ENCODE peak calls at places on chromosomes 5 and 9, in eight cellular contexts. One of them, this sample, is unnamed.

GRCh38 chr9:122128432-122129343 is 30.9 kb downstream of the NDUFA8 start:
- DNase-seq in heart right ventricle: peak; percentile 69
- DNase-seq in CD8-positive, alpha-beta T cell: peak; percentile 64
- DNase-seq in mesendoderm: no peak
- DNase-seq in Peyer's patch: peak; percentile 45
- DNase-seq in neuronal stem cell: no peak
- DNase-seq in CD8-positive, alpha-beta memory T cell: peak; percentile 66
- DNase-seq in PC-9: no peak
- DNase-seq in this sample: no peak

GRCh38 chr5:39947657-39948056 is 522.9 kb upstream of the DAB2 start:
- DNase-seq in heart right ventricle: no peak
- DNase-seq in CD8-positive, alpha-beta T cell: no peak
- DNase-seq in mesendoderm: no peak
- DNase-seq in Peyer's patch: no peak
- DNase-seq in neuronal stem cell: no peak
- DNase-seq in CD8-positive, alpha-beta memory T cell: no peak
- DNase-seq in PC-9: no peak
- DNase-seq in this sample: no peak

GRCh38 chr5:55149396-55149795 is 10.6 kb upstream of the GPX8 start:
- DNase-seq in heart right ventricle: no peak
- DNase-seq in CD8-positive, alpha-beta T cell: no peak
- DNase-seq in mesendoderm: no peak
- DNase-seq in Peyer's patch: no peak
- DNase-seq in neuronal stem cell: no peak
- DNase-seq in CD8-positive, alpha-beta memory T cell: no peak
- DNase-seq in PC-9: no peak
- DNase-seq in this sample: no peak

GRCh38 chr5:135310328-135310989 is 88.6 kb downstream of the MACROH2A1 start:
- DNase-seq in heart right ventricle: no peak
- DNase-seq in CD8-positive, alpha-beta T cell: no peak
- DNase-seq in mesendoderm: no peak
- DNase-seq in Peyer's patch: no peak
- DNase-seq in neuronal stem cell: no peak
- DNase-seq in CD8-positive, alpha-beta memory T cell: no peak
- DNase-seq in PC-9: peak; percentile 39
- DNase-seq in this sample: no peak

GRCh38 chr5:125228358-125228757 is 481.9 kb upstream of the ZNF608 start:
- DNase-seq in heart right ventricle: no peak
- DNase-seq in CD8-positive, alpha-beta T cell: no peak
- DNase-seq in mesendoderm: no peak
- DNase-seq in Peyer's patch: no peak
- DNase-seq in neuronal stem cell: no peak
- DNase-seq in CD8-positive, alpha-beta memory T cell: no peak
- DNase-seq in PC-9: no peak
- DNase-seq in this sample: no peak

GRCh38 chr9:75265525-75265972 is 177.2 kb downstream of the OSTF1 start:
- DNase-seq in heart right ventricle: no peak
- DNase-seq in CD8-positive, alpha-beta T cell: no peak
- DNase-seq in mesendoderm: peak; percentile 63
- DNase-seq in Peyer's patch: peak; percentile 78
- DNase-seq in neuronal stem cell: peak; percentile 54
- DNase-seq in CD8-positive, alpha-beta memory T cell: peak; percentile 49
- DNase-seq in PC-9: no peak
- DNase-seq in this sample: peak; percentile 49

GRCh38 chr9:14278291-14278721 is 35.6 kb downstream of the NFIB start:
- DNase-seq in heart right ventricle: no peak
- DNase-seq in CD8-positive, alpha-beta T cell: no peak
- DNase-seq in mesendoderm: no peak
- DNase-seq in Peyer's patch: no peak
- DNase-seq in neuronal stem cell: no peak
- DNase-seq in CD8-positive, alpha-beta memory T cell: no peak
- DNase-seq in PC-9: no peak
- DNase-seq in this sample: no peak

GRCh38 chr5:23506329-23507236 is 826 bp upstream of the PRDM9 start:
- DNase-seq in heart right ventricle: no peak
- DNase-seq in CD8-positive, alpha-beta T cell: no peak
- DNase-seq in mesendoderm: peak; percentile 83
- DNase-seq in Peyer's patch: no peak
- DNase-seq in neuronal stem cell: no peak
- DNase-seq in CD8-positive, alpha-beta memory T cell: no peak
- DNase-seq in PC-9: no peak
- DNase-seq in this sample: no peak

GRCh38 chr5:179307931-179308471 is 37.3 kb downstream of the ADAMTS2 start:
- DNase-seq in heart right ventricle: no peak
- DNase-seq in CD8-positive, alpha-beta T cell: no peak
- DNase-seq in mesendoderm: peak; percentile 5
- DNase-seq in Peyer's patch: no peak
- DNase-seq in neuronal stem cell: no peak
- DNase-seq in CD8-positive, alpha-beta memory T cell: peak; percentile 24
- DNase-seq in PC-9: no peak
- DNase-seq in this sample: no peak

GRCh38 chr9:15147471-15147870 is 159.5 kb downstream of the TTC39B start:
- DNase-seq in heart right ventricle: no peak
- DNase-seq in CD8-positive, alpha-beta T cell: no peak
- DNase-seq in mesendoderm: no peak
- DNase-seq in Peyer's patch: no peak
- DNase-seq in neuronal stem cell: no peak
- DNase-seq in CD8-positive, alpha-beta memory T cell: no peak
- DNase-seq in PC-9: no peak
- DNase-seq in this sample: no peak

DNA sequence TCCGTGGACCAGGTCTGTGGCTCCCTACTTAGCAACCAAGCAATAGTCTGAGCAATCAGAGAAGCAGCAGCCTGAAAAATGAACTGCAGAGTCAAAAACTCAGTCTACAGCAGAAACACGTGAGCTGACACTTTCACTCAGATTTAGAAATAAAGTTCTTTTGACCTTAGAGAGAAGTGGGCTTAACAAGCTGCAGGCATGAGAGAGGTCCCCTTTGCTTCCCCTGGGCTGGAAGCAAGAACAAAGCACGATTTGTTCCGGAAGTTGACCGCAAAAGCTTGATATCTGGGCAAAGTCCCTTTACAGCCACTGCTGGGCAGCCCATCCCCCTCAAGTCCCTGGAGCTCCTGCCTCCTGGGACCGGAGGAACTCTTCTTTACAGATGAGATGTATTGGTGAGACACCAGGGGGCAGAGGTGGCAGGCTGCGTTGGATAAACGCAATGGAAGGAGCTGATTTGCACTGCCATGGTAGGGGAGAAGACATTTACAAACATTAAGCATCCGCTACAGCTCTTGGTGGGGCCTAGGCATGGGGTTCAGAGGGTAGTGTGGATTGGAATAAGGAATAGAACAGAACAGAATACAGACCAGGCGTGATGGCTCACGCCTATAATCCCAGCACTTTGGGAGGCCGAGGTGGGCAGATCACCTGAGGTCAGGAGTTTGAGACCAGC is 5.8 kb upstream of the SOWAHA start:
- DNase-seq in heart right ventricle: no peak
- DNase-seq in CD8-positive, alpha-beta T cell: no peak
- DNase-seq in mesendoderm: peak; percentile 77
- DNase-seq in Peyer's patch: peak; percentile 92
- DNase-seq in neuronal stem cell: no peak
- DNase-seq in CD8-positive, alpha-beta memory T cell: no peak
- DNase-seq in PC-9: no peak
- DNase-seq in this sample: no peak
- H3K4me3 ChIP-seq in heart right ventricle: no peak overlapping the region
- H3K4me3 ChIP-seq in CD8-positive, alpha-beta T cell: no peak overlapping the region
- H3K4me3 ChIP-seq in mesendoderm: no peak overlapping the region
- H3K4me3 ChIP-seq in Peyer's patch: no peak overlapping the region
- H3K4me3 ChIP-seq in neuronal stem cell: no peak overlapping the region
- H3K4me3 ChIP-seq in CD8-positive, alpha-beta memory T cell: no peak overlapping the region
- H3K4me3 ChIP-seq in PC-9: no peak overlapping the region
- H3K4me3 ChIP-seq in this sample: no peak overlapping the region

GRCh38 chr9:110129460-110129859 is 78.5 kb downstream of the C9orf152 start:
- DNase-seq in heart right ventricle: no peak
- DNase-seq in CD8-positive, alpha-beta T cell: no peak
- DNase-seq in mesendoderm: no peak
- DNase-seq in Peyer's patch: no peak
- DNase-seq in neuronal stem cell: no peak
- DNase-seq in CD8-positive, alpha-beta memory T cell: no peak
- DNase-seq in PC-9: no peak
- DNase-seq in this sample: no peak
- H3K4me1 ChIP-seq in heart right ventricle: peaks cover 94% of the 10 kb centered on the region
- H3K4me1 ChIP-seq in CD8-positive, alpha-beta T cell: peaks cover 5% of the 10 kb centered on the region
- H3K4me1 ChIP-seq in mesendoderm: peaks cover 16% of the 10 kb centered on the region
- H3K4me1 ChIP-seq in Peyer's patch: peaks cover 37% of the 10 kb centered on the region
- H3K4me1 ChIP-seq in neuronal stem cell: peaks cover 51% of the 10 kb centered on the region
- H3K4me1 ChIP-seq in CD8-positive, alpha-beta memory T cell: peaks cover 4% of the 10 kb centered on the region
- H3K4me1 ChIP-seq in PC-9: peaks cover 56% of the 10 kb centered on the region
- H3K4me1 ChIP-seq in this sample: peaks cover 40% of the 10 kb centered on the region

GRCh38 chr9:120440791-120441190 is 139.2 kb downstream of the CDK5RAP2 start:
- DNase-seq in heart right ventricle: no peak
- DNase-seq in CD8-positive, alpha-beta T cell: no peak
- DNase-seq in mesendoderm: no peak
- DNase-seq in Peyer's patch: no peak
- DNase-seq in neuronal stem cell: no peak
- DNase-seq in CD8-positive, alpha-beta memory T cell: no peak
- DNase-seq in PC-9: peak; percentile 33
- DNase-seq in this sample: no peak
- H3K27ac ChIP-seq in heart right ventricle: no peak overlapping the region
- H3K27ac ChIP-seq in CD8-positive, alpha-beta T cell: no peak overlapping the region
- H3K27ac ChIP-seq in mesendoderm: no peak overlapping the region
- H3K27ac ChIP-seq in Peyer's patch: no peak overlapping the region
- H3K27ac ChIP-seq in neuronal stem cell: no peak overlapping the region
- H3K27ac ChIP-seq in CD8-positive, alpha-beta memory T cell: no peak overlapping the region
- H3K27ac ChIP-seq in PC-9: no peak overlapping the region
- H3K27ac ChIP-seq in this sample: no peak overlapping the region

GRCh38 chr9:114775981-114776380 is 29.9 kb downstream of the TNFSF15 start:
- DNase-seq in heart right ventricle: no peak
- DNase-seq in CD8-positive, alpha-beta T cell: no peak
- DNase-seq in mesendoderm: peak; percentile 54
- DNase-seq in Peyer's patch: no peak
- DNase-seq in neuronal stem cell: no peak
- DNase-seq in CD8-positive, alpha-beta memory T cell: no peak
- DNase-seq in PC-9: no peak
- DNase-seq in this sample: no peak

GRCh38 chr9:114776683-114777399 is 29.0 kb downstream of the TNFSF15 start:
- DNase-seq in heart right ventricle: no peak
- DNase-seq in CD8-positive, alpha-beta T cell: no peak
- DNase-seq in mesendoderm: no peak
- DNase-seq in Peyer's patch: no peak
- DNase-seq in neuronal stem cell: no peak
- DNase-seq in CD8-positive, alpha-beta memory T cell: no peak
- DNase-seq in PC-9: no peak
- DNase-seq in this sample: no peak

GRCh38 chr9:114775121-114775520 is 30.7 kb downstream of the TNFSF15 start:
- DNase-seq in heart right ventricle: no peak
- DNase-seq in CD8-positive, alpha-beta T cell: no peak
- DNase-seq in mesendoderm: no peak
- DNase-seq in Peyer's patch: no peak
- DNase-seq in neuronal stem cell: no peak
- DNase-seq in CD8-positive, alpha-beta memory T cell: no peak
- DNase-seq in PC-9: no peak
- DNase-seq in this sample: no peak

GRCh38 chr9:114771901-114772300 is 33.9 kb downstream of the TNFSF15 start:
- DNase-seq in heart right ventricle: no peak
- DNase-seq in CD8-positive, alpha-beta T cell: no peak
- DNase-seq in mesendoderm: no peak
- DNase-seq in Peyer's patch: no peak
- DNase-seq in neuronal stem cell: no peak
- DNase-seq in CD8-positive, alpha-beta memory T cell: no peak
- DNase-seq in PC-9: no peak
- DNase-seq in this sample: no peak

DNA sequence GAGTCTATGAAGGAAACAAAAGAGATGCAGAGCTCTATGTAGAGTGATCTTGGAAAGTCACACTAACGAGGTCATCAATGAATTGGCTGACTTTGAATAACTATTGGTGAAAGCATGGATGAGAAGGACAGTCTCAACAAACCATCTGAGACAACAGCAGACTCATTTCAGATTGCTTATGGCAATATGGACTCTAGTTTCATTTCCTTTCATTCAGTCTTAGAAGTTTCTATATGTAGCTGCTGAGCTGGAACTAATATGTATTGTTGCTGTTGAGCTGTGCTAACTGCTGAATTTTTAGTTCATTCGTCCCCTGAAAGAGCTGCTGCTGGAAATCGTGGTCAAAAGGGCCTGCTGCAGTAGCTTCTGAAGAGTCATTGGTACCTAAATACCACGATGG is 31.3 kb downstream of the TNFSF15 start:
- DNase-seq in heart right ventricle: no peak
- DNase-seq in CD8-positive, alpha-beta T cell: no peak
- DNase-seq in mesendoderm: no peak
- DNase-seq in Peyer's patch: no peak
- DNase-seq in neuronal stem cell: no peak
- DNase-seq in CD8-positive, alpha-beta memory T cell: no peak
- DNase-seq in PC-9: no peak
- DNase-seq in this sample: no peak
- H3K4me3 ChIP-seq in heart right ventricle: no peak overlapping the region
- H3K4me3 ChIP-seq in CD8-positive, alpha-beta T cell: no peak overlapping the region
- H3K4me3 ChIP-seq in mesendoderm: no peak overlapping the region
- H3K4me3 ChIP-seq in Peyer's patch: no peak overlapping the region
- H3K4me3 ChIP-seq in neuronal stem cell: no peak overlapping the region
- H3K4me3 ChIP-seq in CD8-positive, alpha-beta memory T cell: no peak overlapping the region
- H3K4me3 ChIP-seq in PC-9: no peak overlapping the region
- H3K4me3 ChIP-seq in this sample: no peak overlapping the region

DNA sequence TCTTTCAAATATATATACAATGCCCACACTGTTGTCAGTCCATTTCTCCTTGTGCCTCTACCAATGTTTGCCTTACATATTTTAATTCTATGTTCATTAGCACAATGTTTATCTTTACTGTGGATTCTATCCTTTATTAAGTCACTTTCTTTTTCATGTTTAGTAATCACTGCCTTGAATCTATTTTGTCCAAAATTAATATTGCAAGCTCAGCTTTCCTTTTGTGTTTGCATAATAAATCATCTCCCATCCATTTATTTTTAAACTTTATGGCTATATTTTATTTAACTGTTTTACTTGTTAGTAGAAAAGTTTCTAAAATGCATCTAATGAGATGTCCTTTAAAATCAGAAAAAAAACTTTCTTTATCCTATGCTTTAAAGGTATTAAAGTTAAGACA is 126.8 kb upstream of the ACOT12 start:
- DNase-seq in heart right ventricle: no peak
- DNase-seq in CD8-positive, alpha-beta T cell: no peak
- DNase-seq in mesendoderm: no peak
- DNase-seq in Peyer's patch: no peak
- DNase-seq in neuronal stem cell: no peak
- DNase-seq in CD8-positive, alpha-beta memory T cell: no peak
- DNase-seq in PC-9: no peak
- DNase-seq in this sample: no peak
- H3K4me1 ChIP-seq in heart right ventricle: peaks cover 12% of the 10 kb centered on the region
- H3K4me1 ChIP-seq in CD8-positive, alpha-beta T cell: no peaks in the 10 kb centered on the region
- H3K4me1 ChIP-seq in mesendoderm: no peaks in the 10 kb centered on the region
- H3K4me1 ChIP-seq in Peyer's patch: no peaks in the 10 kb centered on the region
- H3K4me1 ChIP-seq in neuronal stem cell: peaks cover 4% of the 10 kb centered on the region
- H3K4me1 ChIP-seq in CD8-positive, alpha-beta memory T cell: no peaks in the 10 kb centered on the region
- H3K4me1 ChIP-seq in PC-9: no peaks in the 10 kb centered on the region
- H3K4me1 ChIP-seq in this sample: peaks cover 22% of the 10 kb centered on the region

DNA sequence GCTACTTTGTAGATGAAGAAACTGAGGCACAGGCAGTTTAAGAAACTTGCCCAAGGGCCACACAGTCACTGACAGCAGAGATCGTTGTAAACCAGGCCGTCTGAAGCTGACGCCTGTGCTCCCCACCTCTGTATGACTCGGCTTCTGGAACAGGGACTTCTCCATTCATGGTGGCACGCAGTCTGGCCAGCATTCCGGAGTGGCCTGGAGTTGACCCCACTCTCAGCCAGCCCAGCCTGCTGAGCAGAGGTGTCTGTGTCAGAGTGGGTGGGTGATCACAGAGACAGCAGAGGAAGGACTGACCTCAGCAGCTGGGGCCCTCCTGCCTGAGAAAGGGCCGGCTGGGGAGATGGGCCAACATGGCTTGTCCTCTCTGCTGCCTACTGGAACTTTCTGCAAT is 12.6 kb downstream of the LRSAM1 start:
- DNase-seq in heart right ventricle: peak; percentile 55
- DNase-seq in CD8-positive, alpha-beta T cell: no peak
- DNase-seq in mesendoderm: no peak
- DNase-seq in Peyer's patch: no peak
- DNase-seq in neuronal stem cell: no peak
- DNase-seq in CD8-positive, alpha-beta memory T cell: no peak
- DNase-seq in PC-9: no peak
- DNase-seq in this sample: no peak
- H3K27ac ChIP-seq in heart right ventricle: peak overlapping the region; percentile 83
- H3K27ac ChIP-seq in CD8-positive, alpha-beta T cell: no peak overlapping the region
- H3K27ac ChIP-seq in mesendoderm: no peak overlapping the region
- H3K27ac ChIP-seq in Peyer's patch: no peak overlapping the region
- H3K27ac ChIP-seq in neuronal stem cell: no peak overlapping the region
- H3K27ac ChIP-seq in CD8-positive, alpha-beta memory T cell: no peak overlapping the region
- H3K27ac ChIP-seq in PC-9: no peak overlapping the region
- H3K27ac ChIP-seq in this sample: no peak overlapping the region